ENCODE peak calls at places on chromosomes 7 and 10, in seven cellular contexts. R is HTR-8/SVneo; Y is astrocyte of the spinal cord; D is stimulated activated CD4-positive, alpha-beta T cell treated with anti-CD3 and anti-CD28 coated beads, Interleukin-4, amount 100 ng/mL, for 48 hours; W is stomach; M is BJ; F is globus pallidus. H is an unnamed sample.

GRCh38 chr7:7924303-7924702 is 44.3 kb upstream of the GLCCI1 start:
- DNase-seq in R (no peak), Y (no peak), D (no peak), W (no peak), M (no peak), F (no peak), H (no peak)

GRCh38 chr10:110827872-110828271 is 43.9 kb upstream of the PDCD4 start:
- DNase-seq in R (no peak), Y (no peak), D (no peak), W (no peak), M (no peak), F (no peak), H (no peak)

GRCh38 chr7:112422842-112423496 is 27.3 kb upstream of the IFRD1 start:
- DNase-seq in R (peak; percentile 68), Y (peak; percentile 93), D (no peak), W (peak; percentile 90), M (peak; percentile 77), F (peak; percentile 52), H (peak; percentile 90)

GRCh38 chr7:94396044-94396443 is 1.3 kb downstream of the COL1A2 start:
- DNase-seq in R (no peak), Y (peak; percentile 79), D (no peak), W (no peak), M (no peak), F (no peak), H (peak; percentile 57)

GRCh38 chr10:98349508-98349922 is 65.5 kb downstream of the PYROXD2 start:
- DNase-seq in R (peak; percentile 68), Y (peak; percentile 97), D (no peak), W (no peak), M (peak; percentile 100), F (no peak), H (peak; percentile 57)

GRCh38 chr10:61974611-61975010 is 73.1 kb downstream of the ARID5B start:
- DNase-seq in R (no peak), Y (peak; percentile 53), D (no peak), W (peak; percentile 60), M (no peak), F (peak; percentile 83), H (peak; percentile 78)

GRCh38 chr7:55568613-55569268 is 3.6 kb downstream of the VOPP1 start:
- DNase-seq in R (no peak), Y (peak; percentile 39), D (no peak), W (no peak), M (no peak), F (no peak), H (peak; percentile 36)

GRCh38 chr10:91046891-91047290 is 126.0 kb upstream of the ANKRD1 start:
- DNase-seq in R (no peak), Y (no peak), D (no peak), W (no peak), M (no peak), F (no peak), H (no peak)

GRCh38 chr7:6226194-6226799 is 46.1 kb downstream of the CYTH3 start:
- DNase-seq in R (peak; percentile 53), Y (peak; percentile 46), D (no peak), W (no peak), M (peak; percentile 79), F (no peak), H (no peak)

GRCh38 chr7:25895792-25896171 is 256.2 kb upstream of the NFE2L3 start:
- DNase-seq in R (no peak), Y (no peak), D (no peak), W (no peak), M (no peak), F (no peak), H (no peak)

GRCh38 chr7:82481499-82482097 is 38.0 kb upstream of the CACNA2D1 start:
- DNase-seq in R (peak; percentile 1), Y (peak; percentile 46), D (no peak), W (no peak), M (no peak), F (peak; percentile 37), H (peak; percentile 42)